ENCODE peak calls at places on chromosomes 3 and 15, in seven cellular contexts. H is left cardiac atrium; T is CD4-positive, alpha-beta T cell; F is gastroesophageal sphincter; U is left lung; Z is aorta; G is activated T-cell treated with anti-CD3 and anti-CD28 coated beads, Interleukin-2, amount 50 U/mL, for 4 hours. D is an unnamed sample.
A peak's percentile ranks its signal among the peaks of the same experiment; 100 is the strongest.

GRCh38 chr3:52086939-52087675 is 30.7 kb upstream of the DUSP7 start:
- ATAC-seq in Z (no peak), G (no peak), H (peak; percentile 10), F (no peak), U (no peak), T (no peak), D (peak; percentile 36)

GRCh38 chr3:123871946-123872345 is 12.2 kb downstream of the MYLK start:
- ATAC-seq in T (no peak), F (no peak), U (no peak), Z (no peak), G (no peak), H (no peak), D (no peak)

GRCh38 chr3:175869398-175869797 is 1010.3 kb downstream of the NAALADL2 start:
- ATAC-seq in U (no peak), F (no peak), T (no peak), G (no peak), Z (no peak), H (no peak), D (no peak)

GRCh38 chr15:48556159-48556897 is 89.2 kb downstream of the FBN1 start:
- ATAC-seq in Z (no peak), F (no peak), T (no peak), G (no peak), U (no peak), H (peak; percentile 17), D (no peak)

GRCh38 chr15:84818221-84819131 is 1.3 kb downstream of the ALPK3 start:
- ATAC-seq in Z (peak; percentile 43), U (peak; percentile 55), H (peak; percentile 18), T (no peak), G (no peak), F (no peak), D (no peak)

GRCh38 chr3:71252466-71252865 is 331.1 kb downstream of the FOXP1 start:
- ATAC-seq in H (peak; percentile 6), G (no peak), T (peak; percentile 58), Z (no peak), F (no peak), U (peak; percentile 72), D (no peak)

GRCh38 chr15:73228128-73228646 is 140.6 kb downstream of the HCN4 start:
- ATAC-seq in G (no peak), F (no peak), Z (no peak), U (no peak), H (no peak), T (no peak), D (no peak)

GRCh38 chr15:42373274-42373673 is 14.0 kb downstream of the CAPN3 start:
- ATAC-seq in U (no peak), F (no peak), T (no peak), Z (no peak), G (no peak), H (peak; percentile 49), D (no peak)

GRCh38 chr3:39850707-39851014 is 41.3 kb downstream of the MYRIP start:
- ATAC-seq in Z (no peak), G (no peak), H (no peak), T (no peak), F (no peak), U (no peak), D (no peak)

GRCh38 chr3:37016903-37017302 is 23.6 kb downstream of the MLH1 start:
- ATAC-seq in H (peak; percentile 68), G (no peak), F (no peak), T (no peak), Z (no peak), U (no peak), D (no peak)

GRCh38 chr15:77709135-77709886 is 76.6 kb upstream of the LINGO1 start:
- ATAC-seq in U (no peak), H (no peak), T (no peak), F (no peak), G (no peak), Z (no peak), D (no peak)

GRCh38 chr3:55597638-55598037 is 110.5 kb upstream of the WNT5A start:
- ATAC-seq in U (no peak), T (no peak), F (no peak), H (no peak), Z (no peak), G (no peak), D (no peak)

GRCh38 chr3:100335137-100335833 is 728 bp downstream of the NIT2 start:
- ATAC-seq in T (no peak), Z (no peak), H (peak; percentile 48), G (no peak), F (no peak), U (peak; percentile 40), D (no peak)

GRCh38 chr15:41919201-41919820 is 25.5 kb upstream of the SPTBN5 start:
- ATAC-seq in T (no peak), G (no peak), F (peak; percentile 35), H (peak; percentile 50), U (no peak), Z (peak; percentile 54), D (no peak)

GRCh38 chr15:50996641-50997040 is 88.2 kb downstream of the AP4E1 start:
- ATAC-seq in H (no peak), Z (no peak), G (no peak), T (no peak), U (no peak), F (no peak), D (no peak)

GRCh38 chr15:98799461-98799971 is 151.2 kb downstream of the IGF1R start:
- ATAC-seq in F (no peak), T (no peak), H (peak; percentile 39), G (no peak), U (peak; percentile 33), Z (peak; percentile 9), D (no peak)

GRCh38 chr3:10762611-10763247 is 53.3 kb upstream of the SLC6A11 start:
- ATAC-seq in H (no peak), T (no peak), F (no peak), Z (no peak), U (no peak), G (no peak), D (no peak)

GRCh38 chr3:111853071-111853470 is 6.0 kb upstream of the PHLDB2 start:
- ATAC-seq in H (no peak), F (no peak), Z (no peak), G (no peak), U (no peak), T (no peak), D (no peak)

GRCh38 chr3:189049458-189050231 is 122.1 kb upstream of the TPRG1 start:
- ATAC-seq in U (no peak), H (no peak), G (peak; percentile 48), T (peak; percentile 41), F (no peak), Z (no peak), D (peak; percentile 68)

GRCh38 chr15:90624278-90624930 is 92.7 kb upstream of the BLM start:
- ATAC-seq in T (no peak), F (peak; percentile 16), U (no peak), G (no peak), H (peak; percentile 41), Z (peak; percentile 59), D (no peak)

GRCh38 chr3:99808163-99808794 is 9.4 kb upstream of the CMSS1 start:
- ATAC-seq in G (no peak), Z (peak; percentile 58), U (peak; percentile 92), F (peak; percentile 44), H (peak; percentile 36), T (peak; percentile 61), D (no peak)

GRCh38 chr3:138407236-138407907 is 27.0 kb upstream of the ESYT3 start:
- ATAC-seq in F (no peak), G (no peak), Z (no peak), H (no peak), T (no peak), U (no peak), D (no peak)

GRCh38 chr3:111605493-111605892 is 10.3 kb upstream of the ZBED2 start:
- ATAC-seq in Z (no peak), F (no peak), G (peak; percentile 5), H (no peak), U (no peak), T (no peak), D (peak; percentile 24)

GRCh38 chr15:90571063-90571541 is 41.4 kb downstream of the CRTC3 start:
- ATAC-seq in F (peak; percentile 71), H (peak; percentile 90), G (no peak), Z (peak; percentile 78), U (peak; percentile 83), T (no peak), D (no peak)

GRCh38 chr3:179852117-179852886 is 184.4 kb downstream of the PEX5L start:
- ATAC-seq in T (no peak), Z (no peak), H (peak; percentile 79), U (peak; percentile 65), G (no peak), F (no peak), D (peak; percentile 70)

GRCh38 chr3:105823149-105823866 is 45.5 kb downstream of the CBLB start:
- ATAC-seq in F (peak; percentile 73), U (peak; percentile 75), T (peak; percentile 31), H (peak; percentile 91), G (peak; percentile 69), Z (no peak), D (peak; percentile 81)

GRCh38 chr3:139111392-139112229 is 66.9 kb upstream of the PRR23C start:
- ATAC-seq in T (peak; percentile 48), G (peak; percentile 59), Z (no peak), F (peak; percentile 48), U (peak; percentile 94), H (peak; percentile 87), D (peak; percentile 46)

GRCh38 chr3:139894638-139894989 is 40.4 kb upstream of the CLSTN2 start:
- ATAC-seq in H (peak; percentile 91), T (no peak), Z (peak; percentile 76), U (no peak), F (peak; percentile 72), G (no peak), D (no peak)

GRCh38 chr15:80640546-80641121 is 54.5 kb upstream of the ABHD17C start:
- ATAC-seq in H (no peak), T (no peak), F (no peak), Z (no peak), G (no peak), U (no peak), D (peak; percentile 28)

D was measured in activated T-helper 17 cell treated with anti-CD3 and anti-CD28 coated beads, Interleukin-2, amount 50 U/mL, for 72 hours.